ENCODE peak calls at places on chromosomes 11 and 22, in four cellular contexts. W, J, T and K are unnamed samples.

GRCh38 chr11:1205987-1206331 is 16.9 kb upstream of the MUC5B start:
- DNase-seq in W (no peak), J (peak; percentile 13), T (no peak), K (no peak)

GRCh38 chr22:39514373-39514973 is 5.9 kb upstream of the ATF4 start:
- DNase-seq in W (no peak), J (peak; percentile 47), T (no peak), K (peak; percentile 88)

GRCh38 chr11:1829039-1829820 is 5.6 kb upstream of the SYT8 start:
- DNase-seq in W (no peak), J (no peak), T (no peak), K (no peak)

GRCh38 chr11:29019960-29020683 is 911.9 kb downstream of the METTL15 start:
- DNase-seq in W (no peak), J (no peak), T (no peak), K (no peak)

GRCh38 chr11:102367364-102367763 is 20.4 kb downstream of the BIRC2 start:
- DNase-seq in W (no peak), J (peak; percentile 35), T (no peak), K (no peak)

GRCh38 chr22:25223269-25223850 is 3.9 kb downstream of the CRYBB2 start:
- DNase-seq in W (no peak), J (no peak), T (peak; percentile 16), K (no peak)

GRCh38 chr11:30698425-30698824 is 112.3 kb upstream of the MPPED2 start:
- DNase-seq in W (no peak), J (no peak), T (no peak), K (no peak)

GRCh38 chr11:116033931-116034553 is 529.8 kb upstream of the CADM1 start:
- DNase-seq in W (no peak), J (peak; percentile 1), T (no peak), K (no peak)

GRCh38 chr22:40592352-40593113 is 44.0 kb downstream of the MRTFA start:
- DNase-seq in W (no peak), J (no peak), T (no peak), K (no peak)

GRCh38 chr11:12827929-12828812 is 153.9 kb downstream of the TEAD1 start:
- DNase-seq in W (no peak), J (no peak), T (peak; percentile 66), K (no peak)

GRCh38 chr11:15675683-15676082 is 561.0 kb downstream of the INSC start:
- DNase-seq in W (no peak), J (no peak), T (no peak), K (no peak)

GRCh38 chr11:119205080-119205479 is 1.1 kb upstream of the CBL start:
- DNase-seq in W (peak; percentile 18), J (no peak), T (no peak), K (no peak)

GRCh38 chr11:120523196-120523595 is 11.6 kb downstream of the GRIK4 start:
- DNase-seq in W (no peak), J (no peak), T (no peak), K (no peak)

GRCh38 chr11:28566643-28567042 is 458.5 kb downstream of the METTL15 start:
- DNase-seq in W (peak; percentile 7), J (peak; percentile 1), T (no peak), K (peak; percentile 50)

GRCh38 chr11:35711173-35711910 is 48.8 kb downstream of the TRIM44 start:
- DNase-seq in W (no peak), J (no peak), T (no peak), K (no peak)

GRCh38 chr11:27971256-27971655 is 136.7 kb downstream of the KIF18A start:
- DNase-seq in W (no peak), J (no peak), T (no peak), K (no peak)

GRCh38 chr22:25966448-25966913 is 202.8 kb upstream of the SEZ6L start:
- DNase-seq in W (no peak), J (no peak), T (no peak), K (no peak)

GRCh38 chr22:31347251-31348008 is 1.3 kb upstream of the PATZ1 start:
- DNase-seq in W (no peak), J (peak; percentile 73), T (peak; percentile 64), K (no peak)

GRCh38 chr22:46377566-46378498 is 42.3 kb downstream of the TRMU start:
- DNase-seq in W (no peak), J (no peak), T (peak; percentile 96), K (peak; percentile 27)

GRCh38 chr11:73217131-73217809 is 811 bp upstream of the P2RY2 start:
- DNase-seq in W (no peak), J (no peak), T (no peak), K (no peak)

GRCh38 chr22:35454416-35455054 is 54.6 kb downstream of the MCM5 start:
- DNase-seq in W (no peak), J (no peak), T (no peak), K (no peak)

GRCh38 chr22:39110631-39111561 is 13.9 kb downstream of the APOBEC3H start:
- DNase-seq in W (no peak), J (peak; percentile 39), T (peak; percentile 59), K (no peak)

GRCh38 chr11:44568706-44569473 is 3.4 kb downstream of the CD82 start:
- DNase-seq in W (peak; percentile 17), J (peak; percentile 38), T (no peak), K (no peak)

GRCh38 chr11:1946812-1947480 is at the start of gene MRPL23:
- DNase-seq in W (no peak), J (no peak), T (no peak), K (no peak)

GRCh38 chr22:25282671-25283561 is 63.5 kb downstream of the CRYBB2 start:
- DNase-seq in W (no peak), J (peak; percentile 66), T (no peak), K (no peak)

GRCh38 chr11:108620958-108621772 is 27.6 kb upstream of the EXPH5 start:
- DNase-seq in W (no peak), J (no peak), T (no peak), K (no peak)
- TF ChIP-seq GABPA in W (no peak), J (no peak), T (no peak), K (no peak)

GRCh38 chr11:128343134-128343514 is 244.2 kb downstream of the ETS1 start:
- DNase-seq in W (no peak), J (no peak), T (no peak), K (no peak)

GRCh38 chr11:128346808-128347207 is 240.6 kb downstream of the ETS1 start:
- DNase-seq in W (no peak), J (no peak), T (no peak), K (no peak)

GRCh38 chr11:128343870-128344269 is 243.5 kb downstream of the ETS1 start:
- DNase-seq in W (no peak), J (no peak), T (no peak), K (no peak)

GRCh38 chr11:128342511-128343133 is 244.7 kb downstream of the ETS1 start:
- DNase-seq in W (no peak), J (no peak), T (peak; percentile 60), K (no peak)

GRCh38 chr11:128345316-128345715 is 242.0 kb downstream of the ETS1 start:
- DNase-seq in W (no peak), J (no peak), T (no peak), K (no peak)
- TF ChIP-seq GABPA in W (no peak), J (no peak), T (no peak), K (no peak)

DNA sequence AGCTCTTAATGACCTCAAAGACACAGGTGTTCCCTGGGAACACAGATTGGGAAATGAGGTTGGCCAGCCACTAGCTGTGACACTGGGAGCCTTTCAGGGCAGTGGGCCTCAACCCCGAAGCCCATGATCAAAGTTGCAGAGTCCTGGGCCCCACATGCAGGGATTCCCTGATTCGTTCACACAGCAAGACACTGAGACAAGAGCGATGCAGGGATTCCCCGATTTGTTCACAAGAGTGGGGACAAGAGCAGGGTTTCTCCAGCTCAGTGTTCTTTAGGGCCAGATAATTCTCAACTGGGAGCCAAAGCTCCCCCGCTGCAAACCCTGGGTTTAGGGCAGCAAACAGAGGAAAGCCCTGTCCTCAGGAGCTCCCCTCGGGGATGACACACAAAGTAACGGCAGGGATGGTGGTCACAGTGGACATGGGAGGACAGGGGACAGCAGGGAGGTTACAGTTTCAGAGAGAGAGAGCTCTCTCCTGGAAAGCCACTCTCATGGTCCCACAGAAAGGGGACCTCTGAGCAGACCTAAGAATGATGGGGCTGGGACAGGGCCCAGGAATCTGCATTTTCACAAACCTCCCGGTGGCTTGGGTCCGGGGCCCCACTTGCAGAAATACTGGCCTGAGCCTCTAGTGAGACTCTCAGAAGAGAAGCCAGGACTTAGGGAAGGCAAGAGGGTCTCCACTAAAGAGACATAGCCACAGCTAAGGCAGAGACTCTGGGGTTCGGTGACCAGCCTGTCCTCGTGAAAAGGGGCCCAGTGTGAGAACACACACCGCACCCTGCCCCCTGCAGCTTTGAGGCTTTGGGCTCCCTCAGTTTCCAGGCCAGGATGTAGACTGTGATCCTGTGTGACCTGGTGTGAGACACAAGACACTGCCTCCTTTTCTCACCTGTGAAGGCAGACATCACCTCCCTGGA is 7.4 kb upstream of the GNAZ start:
- DNase-seq in W (peak; percentile 48), J (peak; percentile 5), T (no peak), K (no peak)
- TF ChIP-seq GABPA in W (no peak), J (no peak), T (no peak), K (no peak)

GRCh38 chr11:70899616-70900015 is 352.8 kb downstream of the SHANK2 start:
- DNase-seq in W (no peak), J (no peak), T (no peak), K (no peak)
- TF ChIP-seq GABPA in W (no peak), J (no peak), T (no peak), K (no peak)

DNA sequence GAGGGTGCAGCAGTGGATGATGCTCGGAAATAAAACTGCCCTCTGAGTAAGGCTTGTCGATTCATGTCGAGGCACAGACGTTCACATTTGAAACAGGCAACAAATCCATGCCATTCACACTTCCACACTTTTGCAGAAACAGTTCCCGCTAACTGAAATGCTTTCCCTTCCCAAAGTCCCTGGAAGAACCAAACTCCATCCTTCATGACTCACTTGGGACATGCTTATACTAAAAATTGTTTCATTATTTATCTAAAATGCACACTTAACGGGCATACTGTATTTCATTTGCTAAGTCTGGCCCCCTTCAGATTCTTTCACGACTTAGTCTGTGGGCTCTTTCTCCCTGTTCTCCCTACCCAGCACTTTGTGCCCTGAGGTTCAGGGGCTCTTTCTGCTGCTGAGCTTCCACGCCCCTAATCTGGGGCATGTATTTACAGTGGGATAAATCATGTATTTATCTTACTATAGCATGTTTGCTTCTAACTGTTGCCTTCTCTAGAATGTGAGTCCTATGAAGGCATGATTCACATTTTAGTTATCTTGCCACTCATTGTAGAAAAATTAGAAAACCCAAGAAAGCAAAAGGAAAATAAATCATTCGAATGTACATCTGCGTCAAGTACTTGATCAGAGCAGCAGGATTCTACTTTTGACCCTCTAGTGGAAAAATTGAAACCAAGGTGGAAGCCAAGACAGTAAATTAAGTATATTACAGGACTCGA is 12.5 kb downstream of the SCGB1A1 start:
- DNase-seq in W (no peak), J (no peak), T (no peak), K (no peak)
- TF ChIP-seq GABPA in W (no peak), J (no peak), T (no peak), K (no peak)

DNA sequence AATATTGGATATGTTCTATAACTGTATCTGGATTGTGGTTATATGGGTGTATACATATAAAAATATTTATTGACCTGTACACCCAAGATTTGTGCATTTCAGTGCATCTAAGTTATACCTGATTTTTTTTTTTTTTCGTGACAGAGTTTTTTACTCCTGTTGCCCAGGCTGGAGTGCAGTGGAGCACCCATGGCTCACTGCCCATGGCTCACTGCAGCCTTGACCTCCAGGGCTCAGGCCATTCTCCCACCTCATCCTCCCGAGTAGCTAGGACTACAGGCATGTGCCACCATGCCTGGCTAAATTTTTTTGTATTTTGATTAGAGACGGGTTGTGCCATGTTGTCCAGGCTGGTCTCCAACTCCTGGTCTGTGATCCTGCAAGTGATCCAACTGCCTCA is 24.3 kb downstream of the ATG13 start:
- DNase-seq in W (no peak), J (no peak), T (no peak), K (no peak)
- TF ChIP-seq GABPA in W (no peak), J (no peak), T (no peak), K (no peak)